ENCODE peak calls at places on chromosomes 11 and 22, in four cellular contexts. One of them, this sample, is unnamed.

GRCh38 chr11:14078941-14079522 is 116.5 kb downstream of the SPON1 start:
- DNase-seq in suprapubic skin: no peak
- DNase-seq in HCT116: no peak
- DNase-seq in HepG2: no peak
- DNase-seq in this sample: no peak

GRCh38 chr11:59224419-59224928 is 11.7 kb upstream of the MPEG1 start:
- DNase-seq in HCT116: no peak
- DNase-seq in suprapubic skin: no peak
- DNase-seq in HepG2: no peak
- DNase-seq in this sample: no peak

GRCh38 chr11:122663764-122664163 is 8.2 kb downstream of the UBASH3B start:
- DNase-seq in HCT116: no peak
- DNase-seq in suprapubic skin: no peak
- DNase-seq in HepG2: no peak
- DNase-seq in this sample: no peak

GRCh38 chr22:44799077-44799931 is 46.9 kb downstream of the ARHGAP8 start:
- DNase-seq in suprapubic skin: no peak
- DNase-seq in HCT116: no peak
- DNase-seq in HepG2: no peak
- DNase-seq in this sample: no peak

GRCh38 chr11:14980854-14981253 is 8.7 kb upstream of the CALCA start:
- DNase-seq in HepG2: no peak
- DNase-seq in suprapubic skin: no peak
- DNase-seq in HCT116: no peak
- DNase-seq in this sample: no peak

GRCh38 chr11:111378773-111379499 is at the start of gene POU2AF1:
- DNase-seq in suprapubic skin: no peak
- DNase-seq in HepG2: no peak
- DNase-seq in HCT116: no peak
- DNase-seq in this sample: peak

GRCh38 chr22:46661221-46661851 is 41.1 kb downstream of the GRAMD4 start:
- DNase-seq in suprapubic skin: no peak
- DNase-seq in HepG2: no peak
- DNase-seq in HCT116: peak
- DNase-seq in this sample: no peak

GRCh38 chr22:25759825-25760231 is 17.8 kb downstream of the MYO18B start:
- DNase-seq in suprapubic skin: no peak
- DNase-seq in HepG2: peak
- DNase-seq in HCT116: no peak
- DNase-seq in this sample: no peak

GRCh38 chr11:79902493-79902892 is 461.7 kb upstream of the TENM4 start:
- DNase-seq in suprapubic skin: no peak
- DNase-seq in HCT116: no peak
- DNase-seq in HepG2: no peak
- DNase-seq in this sample: no peak

GRCh38 chr11:32830413-32830738 is 649 bp downstream of the PRRG4 start:
- DNase-seq in HepG2: peak
- DNase-seq in HCT116: no peak
- DNase-seq in suprapubic skin: no peak
- DNase-seq in this sample: no peak

GRCh38 chr22:31491218-31491962 is 1.7 kb upstream of the EIF4ENIF1 start:
- DNase-seq in suprapubic skin: no peak
- DNase-seq in HepG2: no peak
- DNase-seq in HCT116: no peak
- DNase-seq in this sample: no peak

GRCh38 chr22:49793296-49793695 is 34.4 kb downstream of the BRD1 start:
- DNase-seq in HepG2: no peak
- DNase-seq in HCT116: no peak
- DNase-seq in suprapubic skin: no peak
- DNase-seq in this sample: no peak

GRCh38 chr11:62842171-62842717 is 2.9 kb upstream of the WDR74 start:
- DNase-seq in suprapubic skin: no peak
- DNase-seq in HepG2: no peak
- DNase-seq in HCT116: no peak
- DNase-seq in this sample: no peak

GRCh38 chr22:40919446-40919845 is 31.7 kb upstream of the RBX1 start:
- DNase-seq in suprapubic skin: no peak
- DNase-seq in HepG2: no peak
- DNase-seq in HCT116: no peak
- DNase-seq in this sample: no peak

GRCh38 chr11:94588366-94588952 is 21.3 kb downstream of the PIWIL4 start:
- DNase-seq in HCT116: no peak
- DNase-seq in suprapubic skin: no peak
- DNase-seq in HepG2: no peak
- DNase-seq in this sample: no peak

GRCh38 chr11:32905028-32905667 is 12.5 kb downstream of the QSER1 start:
- DNase-seq in HCT116: no peak
- DNase-seq in HepG2: no peak
- DNase-seq in suprapubic skin: no peak
- DNase-seq in this sample: no peak

GRCh38 chr11:73252577-73253191 is 19.5 kb upstream of the P2RY6 start:
- DNase-seq in suprapubic skin: peak
- DNase-seq in HCT116: peak
- DNase-seq in HepG2: no peak
- DNase-seq in this sample: no peak

GRCh38 chr11:101458161-101458560 is 125.6 kb downstream of the TRPC6 start:
- DNase-seq in HCT116: no peak
- DNase-seq in suprapubic skin: no peak
- DNase-seq in HepG2: no peak
- DNase-seq in this sample: no peak

GRCh38 chr11:130470832-130471706 is 22.6 kb downstream of the ADAMTS15 start:
- DNase-seq in HepG2: no peak
- DNase-seq in suprapubic skin: peak
- DNase-seq in HCT116: no peak
- DNase-seq in this sample: no peak

GRCh38 chr22:50529416-50530279 is at the start of gene TYMP:
- DNase-seq in HCT116: no peak
- DNase-seq in HepG2: peak
- DNase-seq in suprapubic skin: no peak
- DNase-seq in this sample: peak

GRCh38 chr11:95592455-95592854 is 197.1 kb downstream of the FAM76B start:
- DNase-seq in suprapubic skin: no peak
- DNase-seq in HCT116: no peak
- DNase-seq in HepG2: no peak
- DNase-seq in this sample: no peak

GRCh38 chr11:131906963-131907362 is 536.5 kb downstream of the NTM start:
- DNase-seq in HepG2: no peak
- DNase-seq in suprapubic skin: no peak
- DNase-seq in HCT116: no peak
- DNase-seq in this sample: no peak

GRCh38 chr11:72037554-72038311 is 39.0 kb downstream of the IL18BP start:
- DNase-seq in HepG2: no peak
- DNase-seq in suprapubic skin: peak
- DNase-seq in HCT116: no peak
- DNase-seq in this sample: no peak

GRCh38 chr11:65448074-65448417 is 25.4 kb downstream of the NEAT1 start:
- DNase-seq in HepG2: no peak
- DNase-seq in HCT116: no peak
- DNase-seq in suprapubic skin: no peak
- DNase-seq in this sample: no peak

GRCh38 chr11:65445101-65445603 is 22.6 kb downstream of the NEAT1 start:
- DNase-seq in HepG2: no peak
- DNase-seq in suprapubic skin: no peak
- DNase-seq in HCT116: no peak
- DNase-seq in this sample: no peak

GRCh38 chr11:65446446-65447277 is 24.1 kb downstream of the NEAT1 start:
- DNase-seq in HCT116: no peak
- DNase-seq in HepG2: no peak
- DNase-seq in suprapubic skin: peak
- DNase-seq in this sample: no peak

GRCh38 chr11:65445604-65446445 is 23.2 kb downstream of the NEAT1 start:
- DNase-seq in suprapubic skin: peak
- DNase-seq in HCT116: no peak
- DNase-seq in HepG2: no peak
- DNase-seq in this sample: no peak

GRCh38 chr11:65448418-65449196 is 26.0 kb downstream of the NEAT1 start:
- DNase-seq in HepG2: no peak
- DNase-seq in HCT116: no peak
- DNase-seq in suprapubic skin: peak
- DNase-seq in this sample: no peak
- TF ChIP-seq POLR2AphosphoS5 in HepG2: no peak
- TF ChIP-seq POLR2AphosphoS5 in HCT116: no peak
- TF ChIP-seq POLR2AphosphoS5 in suprapubic skin: peak
- TF ChIP-seq POLR2AphosphoS5 in this sample: no peak

DNA sequence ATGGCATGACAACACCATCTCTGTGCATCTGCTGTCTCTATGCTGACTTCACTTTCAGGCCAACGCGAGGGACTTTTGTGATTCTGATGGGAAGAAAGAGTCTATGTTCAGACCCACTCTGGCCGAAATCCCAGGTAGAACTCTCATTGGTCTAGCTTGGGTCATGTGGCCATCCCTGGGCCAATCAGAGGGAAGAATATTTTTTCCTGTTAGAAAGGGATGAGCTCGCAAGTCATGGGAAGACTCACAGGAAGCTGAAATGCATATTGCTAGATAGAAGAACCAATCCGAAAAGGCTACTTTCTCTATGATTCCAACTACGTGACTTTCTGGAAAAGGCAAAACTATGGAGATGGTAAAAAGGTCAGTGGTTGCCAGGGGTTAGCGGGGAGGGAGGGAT is 56.0 kb upstream of the LINC01488 start:
- DNase-seq in suprapubic skin: no peak
- DNase-seq in HepG2: no peak
- DNase-seq in HCT116: no peak
- DNase-seq in this sample: no peak
- TF ChIP-seq POLR2A in suprapubic skin: no peak
- TF ChIP-seq POLR2A in HepG2: no peak
- TF ChIP-seq POLR2A in HCT116: no peak
- TF ChIP-seq POLR2A in this sample: no peak

GRCh38 chr11:119091966-119092879 is 7.5 kb downstream of the HMBS start:
- DNase-seq in suprapubic skin: no peak
- DNase-seq in HCT116: no peak
- DNase-seq in HepG2: no peak
- DNase-seq in this sample: no peak

GRCh38 chr11:119093666-119093950 is 8.0 kb downstream of the DPAGT1 start:
- DNase-seq in HCT116: no peak
- DNase-seq in suprapubic skin: no peak
- DNase-seq in HepG2: no peak
- DNase-seq in this sample: no peak

GRCh38 chr11:119092880-119093665 is 8.4 kb downstream of the HMBS start:
- DNase-seq in HepG2: peak
- DNase-seq in suprapubic skin: no peak
- DNase-seq in HCT116: no peak
- DNase-seq in this sample: no peak

GRCh38 chr11:119089319-119089718 is 4.6 kb downstream of the HMBS start:
- DNase-seq in suprapubic skin: no peak
- DNase-seq in HCT116: no peak
- DNase-seq in HepG2: no peak
- DNase-seq in this sample: no peak

DNA sequence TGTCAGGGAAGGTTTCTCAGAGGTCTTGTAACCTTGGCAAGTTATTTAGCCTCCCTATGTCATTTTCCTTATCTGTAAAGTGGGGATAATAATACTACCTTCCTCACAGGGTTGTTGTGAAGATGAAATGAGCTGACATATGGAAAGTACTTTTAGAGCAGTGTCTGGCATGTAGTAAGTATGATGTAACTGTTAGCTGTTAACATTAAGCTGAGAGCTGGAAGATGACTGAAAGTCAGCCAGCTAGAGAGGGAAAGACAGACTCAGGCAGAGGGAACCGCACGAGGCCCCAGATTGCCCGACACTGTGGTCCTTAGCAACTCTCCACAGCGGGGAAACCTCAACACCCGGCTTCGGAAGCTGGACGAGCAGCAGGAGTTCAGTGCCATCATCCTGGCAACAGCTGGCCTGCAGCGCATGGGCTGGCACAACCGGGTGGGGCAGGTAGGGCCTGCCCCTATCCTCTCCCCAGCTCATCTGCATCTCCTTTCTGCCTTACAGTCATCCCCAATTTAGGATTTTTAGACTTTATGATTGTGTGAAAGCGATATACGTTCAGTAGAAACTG is 6.5 kb downstream of the HMBS start:
- DNase-seq in suprapubic skin: no peak
- DNase-seq in HepG2: no peak
- DNase-seq in HCT116: no peak
- DNase-seq in this sample: no peak
- TF ChIP-seq POLR2AphosphoS5 in suprapubic skin: no peak
- TF ChIP-seq POLR2AphosphoS5 in HepG2: no peak
- TF ChIP-seq POLR2AphosphoS5 in HCT116: no peak
- TF ChIP-seq POLR2AphosphoS5 in this sample: no peak

DNA sequence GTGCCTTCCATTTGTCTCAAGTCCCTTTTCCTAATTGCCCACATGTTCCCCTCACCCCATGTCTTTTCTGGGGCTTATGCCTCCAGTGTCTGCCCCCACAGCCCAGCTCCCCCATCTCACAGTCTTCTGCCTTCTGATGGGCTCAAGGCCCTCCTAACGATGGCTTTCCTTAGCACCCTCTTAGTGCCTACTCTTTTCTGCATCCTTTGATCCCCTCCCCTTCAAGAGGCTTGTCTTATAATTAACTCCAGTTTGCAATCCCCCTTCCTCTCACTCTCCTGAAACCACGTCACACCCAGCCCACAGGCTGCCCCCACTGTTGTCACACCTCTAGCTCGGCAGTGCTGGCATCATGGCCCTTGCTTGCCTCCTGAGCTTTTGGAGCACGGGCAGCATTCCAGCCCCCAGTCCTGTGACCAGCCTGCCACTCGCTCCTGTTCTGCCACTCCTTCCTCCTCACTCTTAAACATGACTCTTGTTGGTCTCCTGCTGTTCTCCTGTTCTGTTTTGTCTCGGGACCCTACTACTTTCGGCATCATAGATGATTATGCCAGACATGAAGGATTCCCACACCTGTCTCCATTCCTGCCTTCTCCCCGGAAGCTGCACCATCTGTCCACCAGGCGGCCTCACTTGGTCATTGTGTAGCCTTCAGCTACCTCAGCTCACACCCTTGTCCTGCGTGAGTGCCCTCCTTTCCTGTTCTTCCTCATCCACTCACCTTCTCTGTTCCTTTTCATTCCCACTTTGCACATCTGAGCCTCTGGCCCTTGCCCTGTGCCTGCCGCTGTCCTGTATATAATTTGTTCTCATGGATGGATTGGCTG is 26.1 kb downstream of the UBE2L3 start:
- DNase-seq in HCT116: no peak
- DNase-seq in suprapubic skin: no peak
- DNase-seq in HepG2: peak
- DNase-seq in this sample: no peak
- TF ChIP-seq POLR2A in HCT116: no peak
- TF ChIP-seq POLR2A in suprapubic skin: no peak
- TF ChIP-seq POLR2A in HepG2: no peak
- TF ChIP-seq POLR2A in this sample: no peak